ENCODE peak calls at places on chromosomes 6 and 20, in seven cellular contexts. D is Panc1, A is left ventricle myocardium inferior, N is aorta, G is mammary epithelial cell, J is lung, Y is fibroblast of lung. Q is an unnamed sample.

GRCh38 chr6:170584954-170585498 is 589 bp upstream of the PDCD2 start:
- DNase-seq in N (no peak), G (no peak), Y (no peak), D (no peak), J (no peak), A (no peak), Q (peak)

GRCh38 chr20:49724637-49725606 is 11.2 kb upstream of the B4GALT5 start:
- DNase-seq in G (peak), A (peak), D (no peak), Y (peak), N (no peak), J (peak), Q (no peak)

GRCh38 chr20:20073851-20074252 is 21.5 kb downstream of the CFAP61 start:
- DNase-seq in A (no peak), J (no peak), G (no peak), N (no peak), D (no peak), Y (no peak), Q (no peak)

GRCh38 chr6:135451617-135452190 is 45.8 kb downstream of the AHI1 start:
- DNase-seq in Y (peak), D (peak), G (peak), J (no peak), A (no peak), N (no peak), Q (no peak)

GRCh38 chr6:129015721-129016120 is 132.8 kb downstream of the LAMA2 start:
- DNase-seq in G (no peak), D (no peak), J (no peak), A (no peak), N (no peak), Y (no peak), Q (no peak)

GRCh38 chr20:63552481-63553249 is 1.3 kb upstream of the FNDC11 start:
- DNase-seq in J (no peak), Y (no peak), G (peak), D (no peak), N (no peak), A (no peak), Q (no peak)

GRCh38 chr6:163526356-163526755 is 111.8 kb downstream of the QKI start:
- DNase-seq in N (no peak), G (no peak), D (no peak), A (no peak), Y (no peak), J (no peak), Q (no peak)

GRCh38 chr6:71733970-71734899 is 152.1 kb upstream of the RIMS1 start:
- DNase-seq in Y (peak), A (no peak), J (no peak), G (no peak), D (no peak), N (no peak), Q (no peak)

GRCh38 chr20:40883097-40883496 is 145.5 kb upstream of the TOP1 start:
- DNase-seq in N (no peak), D (no peak), A (no peak), Y (no peak), G (no peak), J (no peak), Q (no peak)

GRCh38 chr6:52403627-52404026 is 16.5 kb upstream of the EFHC1 start:
- DNase-seq in Y (no peak), N (no peak), G (peak), J (no peak), D (no peak), A (peak), Q (peak)

GRCh38 chr20:20366896-20367680 is 816 bp upstream of the INSM1 start:
- DNase-seq in N (no peak), Y (no peak), A (no peak), J (no peak), D (no peak), G (no peak), Q (no peak)

GRCh38 chr6:160520043-160520904 is 143.8 kb downstream of the LPA start:
- DNase-seq in G (peak), N (peak), D (peak), J (peak), Y (peak), A (peak), Q (peak)

GRCh38 chr6:83270971-83271714 is 78.0 kb downstream of the RWDD2A start:
- DNase-seq in D (no peak), J (no peak), A (no peak), N (no peak), Y (peak), G (peak), Q (no peak)

GRCh38 chr20:62666736-62667529 is 24.6 kb downstream of the SLCO4A1 start:
- DNase-seq in J (peak), G (peak), Y (no peak), N (no peak), D (no peak), A (peak), Q (peak)

GRCh38 chr6:20876016-20876415 is 341.8 kb downstream of the CDKAL1 start:
- DNase-seq in D (no peak), J (no peak), A (no peak), N (no peak), Y (peak), G (peak), Q (no peak)

GRCh38 chr20:36555248-36555647 is 13.9 kb downstream of the MYL9 start:
- DNase-seq in J (no peak), G (no peak), D (no peak), N (no peak), Y (no peak), A (no peak), Q (no peak)

GRCh38 chr20:22322513-22322912 is 261.9 kb downstream of the FOXA2 start:
- DNase-seq in D (no peak), J (no peak), G (no peak), N (no peak), Y (no peak), A (no peak), Q (no peak)

GRCh38 chr20:11852801-11853200 is 64.9 kb upstream of the BTBD3 start:
- DNase-seq in A (no peak), D (no peak), J (no peak), N (no peak), Y (peak), G (peak), Q (no peak)

GRCh38 chr6:147709396-147710272 is 201.1 kb downstream of the SAMD5 start:
- DNase-seq in G (no peak), N (no peak), A (no peak), D (no peak), Y (no peak), J (no peak), Q (no peak)

GRCh38 chr6:144659202-144659731 is 374.1 kb downstream of the UTRN start:
- DNase-seq in A (no peak), Y (peak), G (no peak), N (no peak), D (no peak), J (no peak), Q (no peak)

GRCh38 chr6:42001506-42001905 is 48.8 kb upstream of the TAF8 start:
- DNase-seq in G (no peak), N (no peak), J (no peak), A (no peak), D (no peak), Y (no peak), Q (no peak)

GRCh38 chr6:741410-742339 is 48.7 kb upstream of the EXOC2 start:
- DNase-seq in D (no peak), N (no peak), G (no peak), J (no peak), A (no peak), Y (no peak), Q (no peak)

GRCh38 chr6:44735631-44735963 is 348.1 kb downstream of the CDC5L start:
- DNase-seq in Y (no peak), G (peak), D (no peak), A (no peak), N (no peak), J (no peak), Q (no peak)

GRCh38 chr6:70857387-70858077 is 99.3 kb downstream of the B3GAT2 start:
- DNase-seq in G (no peak), D (no peak), J (no peak), Y (no peak), A (no peak), N (no peak), Q (no peak)

GRCh38 chr20:30816182-30816645 is 441.2 kb upstream of the DEFB115 start:
- DNase-seq in G (no peak), D (no peak), Y (peak), J (no peak), A (peak), N (no peak), Q (no peak)

GRCh38 chr6:20946037-20946436 is 411.8 kb downstream of the CDKAL1 start:
- DNase-seq in D (no peak), Y (peak), G (peak), A (no peak), N (no peak), J (no peak), Q (no peak)

GRCh38 chr6:113586413-113586812 is 270.7 kb upstream of the MARCKS start:
- DNase-seq in G (peak), N (no peak), D (no peak), J (no peak), Y (peak), A (no peak), Q (no peak)

GRCh38 chr6:154614641-154615040 is 104.2 kb upstream of the CNKSR3 start:
- DNase-seq in D (no peak), J (no peak), N (no peak), Y (no peak), A (no peak), G (no peak), Q (no peak)

GRCh38 chr20:62244644-62245108 is 6.4 kb downstream of the OSBPL2 start:
- DNase-seq in D (no peak), A (no peak), J (no peak), Y (no peak), G (no peak), N (no peak), Q (peak)

GRCh38 chr6:56922645-56923044 is 32.3 kb upstream of the BEND6 start:
- DNase-seq in G (no peak), Y (no peak), D (no peak), J (no peak), N (no peak), A (no peak), Q (no peak)

GRCh38 chr20:37968726-37969401 is 64.4 kb downstream of the TTI1 start:
- DNase-seq in G (no peak), A (no peak), D (no peak), J (no peak), N (no peak), Y (no peak), Q (no peak)

GRCh38 chr6:74928203-74928602 is 277.6 kb downstream of the COL12A1 start:
- DNase-seq in D (no peak), A (no peak), Y (no peak), N (no peak), G (no peak), J (no peak), Q (no peak)

GRCh38 chr20:57909763-57910331 is 200.0 kb upstream of the PMEPA1 start:
- DNase-seq in J (no peak), Y (no peak), N (peak), D (no peak), G (no peak), A (no peak), Q (no peak)

GRCh38 chr6:129575378-129576118 is 134.4 kb downstream of the ARHGAP18 start:
- DNase-seq in G (peak), Y (peak), J (no peak), A (no peak), N (no peak), D (no peak), Q (no peak)

GRCh38 chr20:57809661-57810172 is 99.9 kb upstream of the PMEPA1 start:
- DNase-seq in A (peak), G (peak), N (peak), J (no peak), D (no peak), Y (no peak), Q (no peak)

GRCh38 chr6:109507490-109508072 is 24.6 kb upstream of the ZBTB24 start:
- DNase-seq in D (no peak), J (peak), Y (no peak), N (no peak), A (no peak), G (no peak), Q (no peak)

GRCh38 chr20:53718142-53718481 is 124.5 kb upstream of the ZNF217 start:
- DNase-seq in N (no peak), D (no peak), Y (no peak), A (no peak), G (no peak), J (no peak), Q (no peak)

GRCh38 chr6:167933847-167934246 is 63.6 kb upstream of the KIF25 start:
- DNase-seq in N (no peak), Y (no peak), A (no peak), G (no peak), J (no peak), D (no peak), Q (no peak)
- H3K27ac ChIP-seq in N (no peak), Y (no peak), A (peak), G (no peak), J (no peak), D (no peak), Q (peak)

GRCh38 chr20:2385496-2385895 is 4.8 kb downstream of the TGM6 start:
- DNase-seq in N (no peak), D (no peak), Y (no peak), G (no peak), J (no peak), A (no peak), Q (no peak)

GRCh38 chr20:2385026-2385425 is 4.3 kb downstream of the TGM6 start:
- DNase-seq in A (no peak), G (no peak), D (no peak), N (no peak), J (no peak), Y (no peak), Q (no peak)

GRCh38 chr20:2380601-2381000 is at the start of gene TGM6:
- DNase-seq in Y (no peak), G (no peak), J (no peak), A (no peak), N (no peak), D (no peak), Q (no peak)

GRCh38 chr20:2381303-2381702 is 602 bp downstream of the TGM6 start:
- DNase-seq in N (no peak), D (no peak), G (no peak), J (no peak), Y (no peak), A (no peak), Q (no peak)

GRCh38 chr20:2382833-2383232 is 2.1 kb downstream of the TGM6 start:
- DNase-seq in A (no peak), Y (no peak), N (no peak), D (no peak), J (no peak), G (peak), Q (no peak)
- H3K27ac ChIP-seq in A (no peak), Y (no peak), N (no peak), D (no peak), J (no peak), G (no peak), Q (no peak)

GRCh38 chr6:157821342-157822033 is 1.6 kb upstream of the SNX9 start:
- DNase-seq in D (no peak), Y (no peak), G (no peak), J (no peak), N (no peak), A (no peak), Q (no peak)

GRCh38 chr6:157823523-157824370 is 701 bp downstream of the SNX9 start:
- DNase-seq in A (peak), G (peak), D (peak), J (no peak), Y (peak), N (peak), Q (peak)

GRCh38 chr6:157823001-157823522 is at the start of gene SNX9:
- DNase-seq in D (no peak), Y (peak), A (peak), J (peak), G (peak), N (peak), Q (peak)

GRCh38 chr6:157822221-157823000 is 635 bp upstream of the SNX9 start:
- DNase-seq in N (peak), D (no peak), G (no peak), Y (no peak), J (no peak), A (peak), Q (no peak)

DNA sequence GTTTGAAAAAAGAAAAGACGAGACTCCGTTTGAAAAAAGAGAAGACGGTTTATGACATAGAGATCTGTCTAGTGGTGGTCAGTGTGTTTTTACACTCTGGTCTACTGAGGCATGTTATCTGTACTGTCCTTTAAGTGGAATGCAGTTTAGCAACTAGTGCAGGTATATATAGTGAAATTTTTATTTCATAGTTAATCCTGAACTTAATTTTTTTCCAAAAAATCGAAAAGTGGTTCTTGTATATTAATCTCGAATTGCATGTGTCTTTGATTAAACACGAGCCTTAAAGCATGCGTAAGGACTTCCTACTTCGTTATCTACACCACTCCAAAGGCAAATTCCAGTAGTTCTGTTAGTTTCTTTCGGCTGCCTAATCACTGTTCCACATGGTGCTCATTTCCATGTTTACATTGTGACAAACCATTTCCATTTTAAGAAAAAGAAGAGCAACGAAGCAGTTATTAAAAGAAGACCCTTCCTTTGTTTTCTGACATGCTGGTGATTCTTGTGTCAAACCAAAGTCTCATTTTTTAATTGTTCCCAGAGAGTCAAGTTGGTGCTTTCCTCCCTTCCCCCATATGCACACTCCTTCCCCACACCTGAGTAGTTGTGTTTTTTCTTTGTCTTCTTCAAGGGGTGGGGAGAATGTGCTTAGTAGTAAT is 2.3 kb downstream of the SNX9 start:
- DNase-seq in D (peak), Y (peak), N (no peak), G (no peak), J (no peak), A (no peak), Q (no peak)
- H3K27ac ChIP-seq in D (peak), Y (no peak), N (no peak), G (peak), J (no peak), A (no peak), Q (peak)

GRCh38 chr6:105596284-105596755 is 193.4 kb upstream of the PREP start:
- DNase-seq in A (no peak), N (no peak), D (peak), J (no peak), Y (peak), G (peak), Q (no peak)
- H3K27ac ChIP-seq in A (no peak), N (no peak), D (peak), J (no peak), Y (no peak), G (peak), Q (no peak)

GRCh38 chr6:68709091-68709490 is 74.0 kb downstream of the ADGRB3 start:
- DNase-seq in A (no peak), N (no peak), D (no peak), Y (no peak), J (no peak), G (no peak), Q (no peak)
- H3K27ac ChIP-seq in A (no peak), N (no peak), D (no peak), Y (no peak), J (no peak), G (no peak), Q (no peak)

GRCh38 chr20:4776079-4776630 is 54.4 kb downstream of the PRND start:
- DNase-seq in G (no peak), D (no peak), N (no peak), J (no peak), A (no peak), Y (no peak), Q (no peak)

GRCh38 chr20:4774209-4774608 is 52.5 kb downstream of the PRND start:
- DNase-seq in J (no peak), Y (no peak), N (no peak), A (no peak), G (no peak), D (no peak), Q (no peak)

GRCh38 chr20:4775322-4776078 is 53.8 kb downstream of the PRND start:
- DNase-seq in A (no peak), J (no peak), N (no peak), G (no peak), D (no peak), Y (no peak), Q (no peak)

GRCh38 chr20:4772132-4772531 is 50.4 kb downstream of the PRND start:
- DNase-seq in D (no peak), G (no peak), N (no peak), J (no peak), A (no peak), Y (no peak), Q (no peak)

DNA sequence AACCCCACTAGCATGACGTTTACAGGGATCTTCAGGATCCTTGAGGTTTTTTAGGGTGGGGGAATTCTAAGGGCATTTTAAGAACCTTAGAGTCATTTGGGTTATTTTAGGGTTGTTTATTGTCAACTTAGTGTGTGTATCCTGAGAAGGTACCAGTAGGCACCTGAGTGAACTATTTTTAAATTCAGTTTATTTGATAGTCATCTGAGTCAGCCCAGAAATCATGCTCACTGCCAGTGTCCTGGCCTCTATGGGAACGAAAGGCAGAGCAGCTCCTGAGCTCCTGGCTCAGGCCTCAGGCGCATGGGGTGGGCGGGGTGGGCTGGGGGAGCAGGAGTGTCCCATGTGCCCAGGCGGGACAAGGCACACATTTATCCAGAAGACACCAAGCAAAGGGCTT is 52.0 kb downstream of the PRND start:
- DNase-seq in Y (no peak), J (no peak), N (no peak), A (no peak), D (no peak), G (no peak), Q (no peak)
- H3K27ac ChIP-seq in Y (no peak), J (no peak), N (no peak), A (no peak), D (no peak), G (no peak), Q (no peak)

GRCh38 chr6:43622541-43622940 is 6.5 kb downstream of the GTPBP2 start:
- DNase-seq in Y (no peak), J (no peak), D (no peak), N (no peak), G (no peak), A (no peak), Q (no peak)

GRCh38 chr6:43624786-43625288 is 4.2 kb downstream of the GTPBP2 start:
- DNase-seq in G (no peak), J (no peak), A (no peak), D (no peak), Y (no peak), N (no peak), Q (no peak)

GRCh38 chr6:43627008-43627825 is 1.8 kb downstream of the GTPBP2 start:
- DNase-seq in N (peak), G (peak), A (peak), Y (peak), J (peak), D (peak), Q (peak)

GRCh38 chr6:43623880-43624785 is 4.9 kb downstream of the GTPBP2 start:
- DNase-seq in N (no peak), D (no peak), Y (no peak), J (no peak), A (no peak), G (no peak), Q (no peak)

DNA sequence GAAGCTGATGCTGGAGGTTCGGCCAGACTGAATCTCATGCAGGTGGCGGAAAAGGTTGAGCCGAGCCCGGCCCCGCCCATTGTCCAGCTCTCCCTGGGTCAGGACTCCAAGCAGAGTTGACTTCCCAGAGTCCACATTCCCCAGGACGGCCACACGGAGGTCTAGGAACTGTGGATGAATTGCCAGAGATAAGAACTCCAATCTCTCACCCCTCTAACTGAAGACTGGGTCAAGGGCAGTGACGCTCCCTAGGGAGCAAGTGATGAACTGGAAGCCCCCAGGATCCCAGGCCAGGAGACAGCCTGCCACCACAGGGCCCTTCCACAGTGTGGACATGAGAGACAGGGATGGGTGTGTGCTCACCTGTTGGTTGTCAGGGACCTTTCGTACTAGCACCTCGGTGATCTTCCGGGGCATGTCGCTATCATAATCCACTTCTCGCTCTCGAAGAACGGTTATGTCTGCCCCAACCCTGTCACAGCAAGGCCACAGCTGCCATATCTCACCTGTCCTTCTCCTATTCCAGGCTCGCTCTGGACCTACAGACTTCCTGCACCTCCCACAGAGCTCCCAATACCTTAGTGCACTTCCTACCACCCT is 3.6 kb downstream of the GTPBP2 start:
- DNase-seq in G (no peak), Y (no peak), N (no peak), J (no peak), D (no peak), A (no peak), Q (no peak)
- H3K27ac ChIP-seq in G (no peak), Y (no peak), N (no peak), J (no peak), D (no peak), A (no peak), Q (no peak)

Q was measured in stomach.